ENCODE peak calls at places on chromosomes 1 and 21, in five cellular contexts. S, B, I, H and Z are unnamed samples.

GRCh38 chr1:50976111-50976889 is 6.3 kb downstream of the CDKN2C start:
- DNase-seq in B (no peak), S (no peak), I (no peak), H (no peak), Z (no peak)

GRCh38 chr1:31788825-31789256 is 24.7 kb upstream of the ADGRB2 start:
- DNase-seq in I (no peak), B (peak), H (peak), S (peak), Z (no peak)

GRCh38 chr1:108190686-108191416 is 9.3 kb downstream of the SLC25A24 start:
- DNase-seq in H (no peak), I (no peak), B (no peak), S (no peak), Z (no peak)

GRCh38 chr1:55064071-55064581 is 24.8 kb downstream of the PCSK9 start:
- DNase-seq in S (no peak), H (no peak), B (no peak), I (no peak), Z (no peak)

GRCh38 chr1:50271968-50272578 is 151.2 kb downstream of the DMRTA2 start:
- DNase-seq in H (no peak), I (no peak), B (peak), S (no peak), Z (no peak)

GRCh38 chr1:186762653-186763052 is 66.1 kb upstream of the PLA2G4A start:
- DNase-seq in I (no peak), S (no peak), H (no peak), B (no peak), Z (no peak)

GRCh38 chr1:207752456-207753132 is 740 bp downstream of the CD46 start:
- DNase-seq in H (no peak), I (no peak), S (peak), B (peak), Z (no peak)

GRCh38 chr1:77282866-77283539 is 1.2 kb downstream of the AK5 start:
- DNase-seq in B (no peak), I (no peak), H (no peak), S (peak), Z (no peak)

GRCh38 chr1:41282679-41283317 is 40.7 kb upstream of the SCMH1 start:
- DNase-seq in B (peak), I (peak), H (no peak), S (peak), Z (no peak)

GRCh38 chr1:53442297-53442696 is 16.9 kb upstream of the DMRTB1 start:
- DNase-seq in B (peak), H (peak), I (no peak), S (peak), Z (no peak)

GRCh38 chr1:7975212-7975865 is 13.8 kb downstream of the PARK7 start:
- DNase-seq in B (peak), S (peak), I (no peak), H (no peak), Z (peak)

GRCh38 chr1:8396083-8396911 is 78.4 kb downstream of the SLC45A1 start:
- DNase-seq in H (no peak), S (peak), I (no peak), B (peak), Z (no peak)

GRCh38 chr1:23381233-23381885 is 11.7 kb upstream of the ZNF436 start:
- DNase-seq in H (no peak), S (no peak), B (no peak), I (no peak), Z (no peak)

GRCh38 chr1:48214820-48215219 is 7.7 kb upstream of the SLC5A9 start:
- DNase-seq in S (no peak), H (no peak), I (no peak), B (no peak), Z (peak)

GRCh38 chr1:241990040-241990439 is 8.9 kb downstream of the MAP1LC3C start:
- DNase-seq in S (peak), H (peak), B (peak), I (no peak), Z (peak)

GRCh38 chr21:45816794-45817193 is 164.8 kb upstream of the COL6A1 start:
- DNase-seq in H (no peak), B (no peak), S (no peak), I (no peak), Z (no peak)